ENCODE peak calls at places on chromosomes 6 and 20, in ten cellular contexts. W is mesendoderm; H is T1000; O is NCI-H748 treated with DMSO at 0.1 percent for 48 hours; J is RKO; P is Peyer's patch; N is activated CD4-positive, alpha-beta T cell treated with anti-CD3 and anti-CD28 coated beads, Interleukin-2, amount 10 ng/mL, durations not matched to agents 7 days and 5 days; A is Kasumi-1; Z is dorsolateral prefrontal cortex; G is GM23248. V is an unnamed sample.

GRCh38 chr20:40443731-40444130 is 245.3 kb downstream of the MAFB start:
- DNase-seq in W (peak), H (no peak), O (no peak), J (no peak), P (no peak), N (no peak), A (no peak), Z (no peak), G (no peak), V (no peak)

GRCh38 chr6:170124836-170125235 is 166.0 kb downstream of the DLL1 start:
- DNase-seq in W (peak), H (no peak), O (no peak), J (no peak), P (peak), N (no peak), A (no peak), Z (no peak), G (no peak), V (no peak)

GRCh38 chr20:59176812-59177211 is 13.2 kb downstream of the ZNF831 start:
- DNase-seq in W (no peak), H (no peak), O (no peak), J (no peak), P (no peak), N (no peak), A (no peak), Z (no peak), G (no peak), V (no peak)

GRCh38 chr6:96898241-96898851 is 655 bp upstream of the NDUFAF4 start:
- DNase-seq in W (peak), H (no peak), O (peak), J (peak), P (no peak), N (no peak), A (peak), Z (no peak), G (peak), V (no peak)

GRCh38 chr6:118260833-118261232 is 287.3 kb upstream of the PLN start:
- DNase-seq in W (no peak), H (no peak), O (no peak), J (no peak), P (no peak), N (no peak), A (no peak), Z (no peak), G (peak), V (no peak)

GRCh38 chr6:98041921-98042320 is 758.9 kb upstream of the MMS22L start:
- DNase-seq in W (peak), H (no peak), O (peak), J (no peak), P (no peak), N (no peak), A (no peak), Z (no peak), G (no peak), V (no peak)

GRCh38 chr6:67683960-67684359 is 951.1 kb upstream of the ADGRB3 start:
- DNase-seq in W (no peak), H (peak), O (no peak), J (peak), P (no peak), N (no peak), A (peak), Z (no peak), G (no peak), V (no peak)

GRCh38 chr20:39862613-39863012 is 826.4 kb downstream of the MAFB start:
- DNase-seq in W (no peak), H (no peak), O (no peak), J (no peak), P (no peak), N (no peak), A (no peak), Z (no peak), G (peak), V (no peak)

GRCh38 chr20:10637062-10637559 is 36.7 kb downstream of the JAG1 start:
- DNase-seq in W (no peak), H (no peak), O (no peak), J (no peak), P (no peak), N (no peak), A (no peak), Z (peak), G (peak), V (no peak)

GRCh38 chr6:155117266-155117665 is 122.2 kb downstream of the TIAM2 start:
- DNase-seq in W (no peak), H (no peak), O (no peak), J (no peak), P (no peak), N (no peak), A (no peak), Z (no peak), G (peak), V (no peak)

GRCh38 chr6:155968921-155969320 is 513.3 kb upstream of the NOX3 start:
- DNase-seq in W (no peak), H (no peak), O (no peak), J (no peak), P (no peak), N (no peak), A (no peak), Z (no peak), G (no peak), V (no peak)

GRCh38 chr6:155121699-155122098 is 126.6 kb downstream of the TIAM2 start:
- DNase-seq in W (peak), H (no peak), O (no peak), J (no peak), P (no peak), N (no peak), A (no peak), Z (peak), G (peak), V (no peak)

GRCh38 chr6:2741756-2742155 is 9.0 kb downstream of the MYLK4 start:
- DNase-seq in W (no peak), H (no peak), O (no peak), J (no peak), P (no peak), N (no peak), A (no peak), Z (no peak), G (no peak), V (no peak)

GRCh38 chr6:41477572-41477971 is 68.6 kb upstream of the FOXP4 start:
- DNase-seq in W (peak), H (no peak), O (no peak), J (no peak), P (no peak), N (no peak), A (no peak), Z (no peak), G (no peak), V (no peak)

GRCh38 chr6:163338671-163339405 is 75.7 kb upstream of the QKI start:
- DNase-seq in W (no peak), H (no peak), O (no peak), J (no peak), P (no peak), N (no peak), A (no peak), Z (peak), G (peak), V (no peak)

GRCh38 chr6:129282053-129282452 is 399.1 kb downstream of the LAMA2 start:
- DNase-seq in W (no peak), H (no peak), O (no peak), J (no peak), P (no peak), N (no peak), A (no peak), Z (no peak), G (no peak), V (no peak)

GRCh38 chr6:39453236-39453635 is 130.7 kb upstream of the KCNK16 start:
- DNase-seq in W (no peak), H (no peak), O (no peak), J (no peak), P (no peak), N (no peak), A (no peak), Z (no peak), G (no peak), V (no peak)

GRCh38 chr20:53555081-53555480 is 38.6 kb downstream of the ZNF217 start:
- DNase-seq in W (no peak), H (no peak), O (no peak), J (no peak), P (no peak), N (no peak), A (no peak), Z (no peak), G (no peak), V (no peak)

GRCh38 chr6:46287043-46287442 is 116.3 kb upstream of the ENPP5 start:
- DNase-seq in W (no peak), H (no peak), O (no peak), J (no peak), P (no peak), N (no peak), A (no peak), Z (no peak), G (no peak), V (no peak)

GRCh38 chr6:118722820-118723526 is 71.6 kb upstream of the CEP85L start:
- DNase-seq in W (no peak), H (no peak), O (no peak), J (peak), P (no peak), N (no peak), A (no peak), Z (no peak), G (peak), V (no peak)

GRCh38 chr20:62393266-62393665 is 6.4 kb downstream of the RPS21 start:
- DNase-seq in W (no peak), H (no peak), O (no peak), J (no peak), P (no peak), N (no peak), A (no peak), Z (no peak), G (no peak), V (no peak)

GRCh38 chr6:136312975-136313374 is 23.3 kb upstream of the BCLAF1 start:
- DNase-seq in W (no peak), H (no peak), O (no peak), J (no peak), P (no peak), N (no peak), A (no peak), Z (no peak), G (no peak), V (no peak)

GRCh38 chr6:150209415-150209814 is 66.6 kb downstream of the PPP1R14C start:
- DNase-seq in W (no peak), H (no peak), O (no peak), J (no peak), P (no peak), N (no peak), A (no peak), Z (no peak), G (no peak), V (no peak)

GRCh38 chr6:15922510-15923307 is 206.2 kb upstream of the MYLIP start:
- DNase-seq in W (no peak), H (no peak), O (no peak), J (no peak), P (no peak), N (no peak), A (no peak), Z (no peak), G (peak), V (no peak)

GRCh38 chr6:32123681-32124080 is 4.4 kb downstream of the ATF6B start:
- DNase-seq in W (no peak), H (no peak), O (no peak), J (no peak), P (no peak), N (no peak), A (no peak), Z (no peak), G (no peak), V (no peak)

GRCh38 chr20:10462516-10462915 is 27.4 kb downstream of the SLX4IP start:
- DNase-seq in W (no peak), H (no peak), O (no peak), J (no peak), P (no peak), N (no peak), A (no peak), Z (no peak), G (no peak), V (no peak)

V was measured in GM10248.